ENCODE peak calls at places on chromosomes 6 and 20, in nine cellular contexts. One of them, this sample, is unnamed. For H3K4me1, the result is how much of the 10 kb centered on the place peaks cover.

GRCh38 chr6:170026272-170027110 is 264.4 kb downstream of the DLL1 start:
- DNase-seq in IMR-90: no peak
- DNase-seq in colonic mucosa: peak
- DNase-seq in right cardiac atrium: no peak
- DNase-seq in psoas muscle: no peak
- DNase-seq in GM23248: no peak
- DNase-seq in fibroblast of lung: no peak
- DNase-seq in lower lobe of right lung: peak
- DNase-seq in left ventricle myocardium inferior: no peak
- DNase-seq in this sample: peak

GRCh38 chr6:45625191-45625664 is 247.5 kb upstream of the SUPT3H start:
- DNase-seq in IMR-90: peak
- DNase-seq in colonic mucosa: no peak
- DNase-seq in right cardiac atrium: no peak
- DNase-seq in psoas muscle: no peak
- DNase-seq in GM23248: peak
- DNase-seq in fibroblast of lung: peak
- DNase-seq in lower lobe of right lung: no peak
- DNase-seq in left ventricle myocardium inferior: no peak
- DNase-seq in this sample: no peak

GRCh38 chr6:11810039-11810541 is 31.5 kb upstream of the ADTRP start:
- DNase-seq in IMR-90: peak
- DNase-seq in colonic mucosa: peak
- DNase-seq in right cardiac atrium: peak
- DNase-seq in psoas muscle: peak
- DNase-seq in GM23248: peak
- DNase-seq in fibroblast of lung: peak
- DNase-seq in lower lobe of right lung: peak
- DNase-seq in left ventricle myocardium inferior: peak
- DNase-seq in this sample: peak

GRCh38 chr20:50098259-50098658 is 14.7 kb downstream of the UBE2V1 start:
- DNase-seq in IMR-90: no peak
- DNase-seq in colonic mucosa: no peak
- DNase-seq in right cardiac atrium: no peak
- DNase-seq in psoas muscle: no peak
- DNase-seq in GM23248: no peak
- DNase-seq in fibroblast of lung: no peak
- DNase-seq in lower lobe of right lung: no peak
- DNase-seq in left ventricle myocardium inferior: no peak
- DNase-seq in this sample: no peak

GRCh38 chr6:36032245-36032644 is 4.6 kb downstream of the MAPK14 start:
- DNase-seq in IMR-90: no peak
- DNase-seq in colonic mucosa: no peak
- DNase-seq in right cardiac atrium: no peak
- DNase-seq in psoas muscle: no peak
- DNase-seq in GM23248: no peak
- DNase-seq in fibroblast of lung: no peak
- DNase-seq in lower lobe of right lung: no peak
- DNase-seq in left ventricle myocardium inferior: no peak
- DNase-seq in this sample: no peak

GRCh38 chr20:8662433-8662954 is 406.4 kb upstream of the PLCB4 start:
- DNase-seq in IMR-90: no peak
- DNase-seq in colonic mucosa: no peak
- DNase-seq in right cardiac atrium: no peak
- DNase-seq in psoas muscle: no peak
- DNase-seq in GM23248: no peak
- DNase-seq in fibroblast of lung: no peak
- DNase-seq in lower lobe of right lung: no peak
- DNase-seq in left ventricle myocardium inferior: no peak
- DNase-seq in this sample: no peak

GRCh38 chr6:148288566-148288965 is 54.1 kb upstream of the SASH1 start:
- DNase-seq in IMR-90: no peak
- DNase-seq in colonic mucosa: no peak
- DNase-seq in right cardiac atrium: no peak
- DNase-seq in psoas muscle: no peak
- DNase-seq in GM23248: no peak
- DNase-seq in fibroblast of lung: no peak
- DNase-seq in lower lobe of right lung: no peak
- DNase-seq in left ventricle myocardium inferior: no peak
- DNase-seq in this sample: no peak

GRCh38 chr6:83615025-83615999 is 93.6 kb downstream of the SNAP91 start:
- DNase-seq in IMR-90: peak
- DNase-seq in colonic mucosa: no peak
- DNase-seq in right cardiac atrium: no peak
- DNase-seq in psoas muscle: no peak
- DNase-seq in GM23248: peak
- DNase-seq in fibroblast of lung: peak
- DNase-seq in lower lobe of right lung: no peak
- DNase-seq in left ventricle myocardium inferior: no peak
- DNase-seq in this sample: no peak

GRCh38 chr20:47019106-47019824 is 124.6 kb downstream of the EYA2 start:
- DNase-seq in IMR-90: peak
- DNase-seq in colonic mucosa: no peak
- DNase-seq in right cardiac atrium: no peak
- DNase-seq in psoas muscle: peak
- DNase-seq in GM23248: peak
- DNase-seq in fibroblast of lung: peak
- DNase-seq in lower lobe of right lung: no peak
- DNase-seq in left ventricle myocardium inferior: no peak
- DNase-seq in this sample: no peak

GRCh38 chr20:59150821-59151251 is 12.8 kb upstream of the ZNF831 start:
- DNase-seq in IMR-90: no peak
- DNase-seq in colonic mucosa: no peak
- DNase-seq in right cardiac atrium: no peak
- DNase-seq in psoas muscle: no peak
- DNase-seq in GM23248: no peak
- DNase-seq in fibroblast of lung: no peak
- DNase-seq in lower lobe of right lung: no peak
- DNase-seq in left ventricle myocardium inferior: no peak
- DNase-seq in this sample: no peak

GRCh38 chr6:170025341-170026271 is 265.3 kb downstream of the DLL1 start:
- DNase-seq in IMR-90: no peak
- DNase-seq in colonic mucosa: no peak
- DNase-seq in right cardiac atrium: no peak
- DNase-seq in psoas muscle: no peak
- DNase-seq in GM23248: no peak
- DNase-seq in fibroblast of lung: no peak
- DNase-seq in lower lobe of right lung: no peak
- DNase-seq in left ventricle myocardium inferior: no peak
- DNase-seq in this sample: peak

GRCh38 chr6:105135056-105135455 is 44.8 kb downstream of the POPDC3 start:
- DNase-seq in IMR-90: peak
- DNase-seq in colonic mucosa: no peak
- DNase-seq in right cardiac atrium: no peak
- DNase-seq in psoas muscle: no peak
- DNase-seq in GM23248: peak
- DNase-seq in fibroblast of lung: peak
- DNase-seq in lower lobe of right lung: no peak
- DNase-seq in left ventricle myocardium inferior: no peak
- DNase-seq in this sample: no peak

GRCh38 chr6:34393191-34393967 is 910 bp upstream of the NUDT3 start:
- DNase-seq in IMR-90: no peak
- DNase-seq in colonic mucosa: peak
- DNase-seq in right cardiac atrium: no peak
- DNase-seq in psoas muscle: no peak
- DNase-seq in GM23248: no peak
- DNase-seq in fibroblast of lung: no peak
- DNase-seq in lower lobe of right lung: no peak
- DNase-seq in left ventricle myocardium inferior: no peak
- DNase-seq in this sample: no peak

GRCh38 chr6:140909156-140909555 is 1223.6 kb upstream of the GJE1 start:
- DNase-seq in IMR-90: peak
- DNase-seq in colonic mucosa: no peak
- DNase-seq in right cardiac atrium: no peak
- DNase-seq in psoas muscle: no peak
- DNase-seq in GM23248: peak
- DNase-seq in fibroblast of lung: peak
- DNase-seq in lower lobe of right lung: no peak
- DNase-seq in left ventricle myocardium inferior: no peak
- DNase-seq in this sample: no peak

GRCh38 chr6:11607381-11607780 is 69.8 kb downstream of the TMEM170B start:
- DNase-seq in IMR-90: peak
- DNase-seq in colonic mucosa: no peak
- DNase-seq in right cardiac atrium: peak
- DNase-seq in psoas muscle: no peak
- DNase-seq in GM23248: no peak
- DNase-seq in fibroblast of lung: peak
- DNase-seq in lower lobe of right lung: no peak
- DNase-seq in left ventricle myocardium inferior: no peak
- DNase-seq in this sample: peak

GRCh38 chr20:47749367-47749766 is 35.9 kb downstream of the SULF2 start:
- DNase-seq in IMR-90: no peak
- DNase-seq in colonic mucosa: no peak
- DNase-seq in right cardiac atrium: peak
- DNase-seq in psoas muscle: peak
- DNase-seq in GM23248: no peak
- DNase-seq in fibroblast of lung: peak
- DNase-seq in lower lobe of right lung: no peak
- DNase-seq in left ventricle myocardium inferior: peak
- DNase-seq in this sample: no peak

GRCh38 chr6:30163090-30163917 is at the start of gene TRIM15:
- DNase-seq in IMR-90: no peak
- DNase-seq in colonic mucosa: peak
- DNase-seq in right cardiac atrium: no peak
- DNase-seq in psoas muscle: no peak
- DNase-seq in GM23248: peak
- DNase-seq in fibroblast of lung: no peak
- DNase-seq in lower lobe of right lung: no peak
- DNase-seq in left ventricle myocardium inferior: no peak
- DNase-seq in this sample: no peak

GRCh38 chr6:88538130-88538706 is 372.1 kb upstream of the CNR1 start:
- DNase-seq in IMR-90: no peak
- DNase-seq in colonic mucosa: no peak
- DNase-seq in right cardiac atrium: no peak
- DNase-seq in psoas muscle: no peak
- DNase-seq in GM23248: peak
- DNase-seq in fibroblast of lung: peak
- DNase-seq in lower lobe of right lung: no peak
- DNase-seq in left ventricle myocardium inferior: no peak
- DNase-seq in this sample: no peak

DNA sequence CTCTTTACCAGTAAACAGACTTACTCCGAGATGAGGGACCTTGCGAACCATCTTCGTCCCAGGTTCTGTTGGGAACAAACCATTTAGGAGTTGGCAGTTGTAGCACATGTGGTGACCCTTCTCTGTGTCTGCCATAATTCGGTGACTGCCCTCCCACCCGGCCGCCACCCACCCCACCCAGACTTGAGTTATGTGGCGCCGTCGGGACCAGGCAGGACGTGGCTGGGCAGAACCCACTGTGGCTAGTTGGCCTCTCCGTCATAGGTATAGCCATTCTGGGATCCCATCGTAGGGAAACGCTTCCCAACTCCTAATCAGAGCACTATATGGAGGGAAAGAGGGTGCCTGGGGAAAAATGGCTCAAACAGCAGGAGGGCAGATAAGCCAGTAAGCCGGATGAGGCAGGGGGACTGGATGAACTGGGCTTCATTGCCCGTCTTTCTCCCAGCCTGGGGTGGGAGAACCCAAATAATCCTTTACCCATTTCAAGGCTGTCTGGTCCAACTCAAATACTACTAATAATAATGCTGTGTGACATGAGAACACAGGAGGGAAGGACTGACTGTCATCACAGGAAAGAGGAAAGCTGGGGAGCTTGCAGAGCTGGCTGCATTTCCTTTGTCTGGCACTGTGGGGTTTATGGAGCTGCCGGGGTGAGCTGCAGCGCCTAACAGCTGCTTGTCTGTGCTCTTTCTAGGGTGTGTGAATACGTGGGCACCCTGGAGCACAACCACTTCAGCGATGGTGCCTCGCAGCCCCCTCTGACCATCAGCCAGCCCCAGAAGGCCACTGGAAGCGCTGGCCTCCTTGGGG is 73.0 kb upstream of the PBOV1 start:
- DNase-seq in IMR-90: no peak
- DNase-seq in colonic mucosa: no peak
- DNase-seq in right cardiac atrium: no peak
- DNase-seq in psoas muscle: no peak
- DNase-seq in GM23248: peak
- DNase-seq in fibroblast of lung: no peak
- DNase-seq in lower lobe of right lung: no peak
- DNase-seq in left ventricle myocardium inferior: no peak
- DNase-seq in this sample: no peak
- H3K4me1 ChIP-seq in IMR-90: under half
- H3K4me1 ChIP-seq in colonic mucosa: under half
- H3K4me1 ChIP-seq in right cardiac atrium: under half
- H3K4me1 ChIP-seq in psoas muscle: under half
- H3K4me1 ChIP-seq in GM23248: under half
- H3K4me1 ChIP-seq in fibroblast of lung: under half
- H3K4me1 ChIP-seq in lower lobe of right lung: under half
- H3K4me1 ChIP-seq in left ventricle myocardium inferior: under half
- H3K4me1 ChIP-seq in this sample: under half

DNA sequence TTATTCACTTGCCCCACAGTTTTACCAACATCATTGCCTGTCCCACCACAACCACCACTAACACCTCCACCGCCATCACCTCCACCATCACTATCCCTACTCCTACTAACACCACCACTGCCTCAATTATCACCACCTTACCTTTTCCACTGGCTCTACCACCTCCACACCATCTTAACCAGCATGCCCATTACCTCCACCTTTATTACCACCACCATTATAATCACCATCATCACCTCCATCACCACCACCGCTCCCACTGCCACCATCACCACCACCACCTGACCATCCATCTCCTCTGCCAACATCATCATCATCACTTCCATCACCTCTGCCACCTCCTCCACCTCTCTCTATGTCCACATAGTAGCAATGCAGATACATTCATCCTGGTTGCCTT is 90.0 kb downstream of the SNAP25 start:
- DNase-seq in IMR-90: no peak
- DNase-seq in colonic mucosa: no peak
- DNase-seq in right cardiac atrium: no peak
- DNase-seq in psoas muscle: no peak
- DNase-seq in GM23248: no peak
- DNase-seq in fibroblast of lung: no peak
- DNase-seq in lower lobe of right lung: no peak
- DNase-seq in left ventricle myocardium inferior: no peak
- DNase-seq in this sample: no peak
- H3K4me1 ChIP-seq in IMR-90: under half
- H3K4me1 ChIP-seq in colonic mucosa: under half
- H3K4me1 ChIP-seq in right cardiac atrium: under half
- H3K4me1 ChIP-seq in psoas muscle: under half
- H3K4me1 ChIP-seq in GM23248: half or more
- H3K4me1 ChIP-seq in fibroblast of lung: under half
- H3K4me1 ChIP-seq in lower lobe of right lung: under half
- H3K4me1 ChIP-seq in left ventricle myocardium inferior: under half
- H3K4me1 ChIP-seq in this sample: under half

GRCh38 chr6:129686941-129687627 is 22.9 kb downstream of the ARHGAP18 start:
- DNase-seq in IMR-90: peak
- DNase-seq in colonic mucosa: no peak
- DNase-seq in right cardiac atrium: no peak
- DNase-seq in psoas muscle: no peak
- DNase-seq in GM23248: peak
- DNase-seq in fibroblast of lung: peak
- DNase-seq in lower lobe of right lung: no peak
- DNase-seq in left ventricle myocardium inferior: no peak
- DNase-seq in this sample: no peak
- H3K4me1 ChIP-seq in IMR-90: under half
- H3K4me1 ChIP-seq in colonic mucosa: under half
- H3K4me1 ChIP-seq in right cardiac atrium: under half
- H3K4me1 ChIP-seq in psoas muscle: half or more
- H3K4me1 ChIP-seq in GM23248: half or more
- H3K4me1 ChIP-seq in fibroblast of lung: under half
- H3K4me1 ChIP-seq in lower lobe of right lung: half or more
- H3K4me1 ChIP-seq in left ventricle myocardium inferior: under half
- H3K4me1 ChIP-seq in this sample: under half

GRCh38 chr6:149855040-149855654 is 9.0 kb downstream of the LRP11 start:
- DNase-seq in IMR-90: peak
- DNase-seq in colonic mucosa: peak
- DNase-seq in right cardiac atrium: no peak
- DNase-seq in psoas muscle: no peak
- DNase-seq in GM23248: peak
- DNase-seq in fibroblast of lung: peak
- DNase-seq in lower lobe of right lung: no peak
- DNase-seq in left ventricle myocardium inferior: no peak
- DNase-seq in this sample: no peak
- H3K4me1 ChIP-seq in IMR-90: under half
- H3K4me1 ChIP-seq in colonic mucosa: under half
- H3K4me1 ChIP-seq in right cardiac atrium: under half
- H3K4me1 ChIP-seq in psoas muscle: under half
- H3K4me1 ChIP-seq in GM23248: half or more
- H3K4me1 ChIP-seq in fibroblast of lung: under half
- H3K4me1 ChIP-seq in lower lobe of right lung: under half
- H3K4me1 ChIP-seq in left ventricle myocardium inferior: under half
- H3K4me1 ChIP-seq in this sample: under half

This sample was measured in breast epithelium.